ENCODE peak calls at places on chromosomes 6 and 20, in eight cellular contexts. H is fibroblast of the aortic adventitia, Q is fibroblast of mammary gland, F is OCI-LY7, I is nephron progenitor cell, S is MCF 10A, M is adrenal gland, D is GM12865. A is an unnamed sample.

GRCh38 chr20:21397341-21398108 is at the start of gene NKX2-4:
- DNase-seq in Q (no peak), S (no peak), F (no peak), I (peak; percentile 17), M (no peak), D (no peak), H (no peak), A (no peak)

GRCh38 chr20:25685276-25686080 is 11.2 kb downstream of the ZNF337 start:
- DNase-seq in D (peak; percentile 48), S (no peak), M (no peak), H (no peak), Q (no peak), F (peak; percentile 46), I (no peak), A (no peak)

GRCh38 chr6:82840571-82840970 is 225.1 kb downstream of the UBE3D start:
- DNase-seq in S (no peak), I (no peak), M (no peak), H (no peak), D (no peak), Q (no peak), F (no peak), A (no peak)

GRCh38 chr6:40845588-40845987 is 193.4 kb downstream of the UNC5CL start:
- DNase-seq in Q (peak; percentile 44), S (peak; percentile 59), D (peak; percentile 50), M (peak; percentile 46), I (peak; percentile 63), H (peak; percentile 42), F (peak; percentile 36), A (peak; percentile 17)

GRCh38 chr6:43972179-43972914 is 154.9 kb downstream of the MRPL14 start:
- DNase-seq in S (peak; percentile 81), H (peak; percentile 80), Q (peak; percentile 36), I (no peak), F (no peak), M (peak; percentile 36), D (no peak), A (no peak)

GRCh38 chr6:41174610-41175009 is 11.7 kb upstream of the TREM2 start:
- DNase-seq in M (no peak), F (peak; percentile 44), Q (no peak), I (no peak), S (no peak), H (no peak), D (no peak), A (no peak)

GRCh38 chr20:288956-289692 is 1.4 kb downstream of the C20orf96 start:
- DNase-seq in M (no peak), I (no peak), D (no peak), F (no peak), H (no peak), S (no peak), Q (no peak), A (no peak)

GRCh38 chr20:53901064-53901463 is 169.3 kb downstream of the BCAS1 start:
- DNase-seq in Q (peak; percentile 88), S (no peak), D (no peak), I (no peak), M (no peak), H (peak; percentile 81), F (no peak), A (no peak)

GRCh38 chr6:15914553-15914952 is 214.3 kb upstream of the MYLIP start:
- DNase-seq in I (no peak), Q (no peak), D (peak; percentile 36), S (no peak), F (no peak), M (no peak), H (no peak), A (no peak)

GRCh38 chr20:36092424-36093024 is 62.0 kb upstream of the EPB41L1 start:
- DNase-seq in D (no peak), M (peak; percentile 34), S (peak; percentile 21), F (no peak), H (no peak), Q (no peak), I (peak; percentile 72), A (peak; percentile 69)

GRCh38 chr6:35522660-35523658 is 10.3 kb upstream of the TULP1 start:
- DNase-seq in Q (peak; percentile 56), M (peak; percentile 68), S (peak; percentile 75), H (peak; percentile 61), I (peak; percentile 90), F (peak; percentile 72), D (peak; percentile 73), A (peak; percentile 89)

GRCh38 chr6:10610289-10610688 is 84.1 kb downstream of the C6orf52 start:
- DNase-seq in Q (peak; percentile 2), I (no peak), S (peak; percentile 9), M (no peak), H (peak; percentile 67), D (no peak), F (no peak), A (no peak)

GRCh38 chr20:36298061-36298460 is 8.1 kb upstream of the DLGAP4 start:
- DNase-seq in D (no peak), I (no peak), S (no peak), Q (no peak), M (no peak), F (no peak), H (no peak), A (peak; percentile 1)

GRCh38 chr6:80142586-80142985 is 36.1 kb downstream of the BCKDHB start:
- DNase-seq in I (no peak), D (no peak), H (peak; percentile 70), M (no peak), S (no peak), F (no peak), Q (peak; percentile 16), A (no peak)

GRCh38 chr6:33314515-33314942 is 651 bp upstream of the TAPBP start:
- DNase-seq in D (peak; percentile 85), Q (peak; percentile 88), F (peak; percentile 66), S (peak; percentile 83), H (peak; percentile 74), I (peak; percentile 40), M (peak; percentile 83), A (peak; percentile 73)

GRCh38 chr6:20610636-20611200 is 76.5 kb downstream of the CDKAL1 start:
- DNase-seq in F (no peak), S (no peak), I (no peak), Q (peak; percentile 22), D (no peak), M (no peak), H (peak; percentile 56), A (no peak)

GRCh38 chr6:111813247-111814162 is 59.7 kb downstream of the FYN start:
- DNase-seq in F (no peak), M (no peak), Q (peak; percentile 63), D (no peak), H (peak; percentile 68), I (no peak), S (no peak), A (no peak)

GRCh38 chr6:162442675-162443074 is 284.9 kb downstream of the PRKN start:
- DNase-seq in F (peak; percentile 27), Q (peak; percentile 2), H (no peak), S (peak; percentile 17), I (peak; percentile 34), M (peak; percentile 10), D (peak; percentile 18), A (no peak)

GRCh38 chr6:8481727-8482126 is 46.4 kb upstream of the SLC35B3 start:
- DNase-seq in Q (peak; percentile 18), F (no peak), D (peak; percentile 18), M (no peak), I (no peak), S (no peak), H (peak; percentile 2), A (peak; percentile 21)
- TF ChIP-seq CTCF in Q (peak; percentile 43), F (no peak), D (peak; percentile 23), M (no peak), I (peak; percentile 20), S (no peak), H (peak; percentile 17), A (no peak)

GRCh38 chr6:75349262-75349984 is 64.8 kb upstream of the TMEM30A start:
- DNase-seq in M (no peak), D (peak; percentile 34), I (peak; percentile 66), F (no peak), S (peak; percentile 8), H (peak; percentile 56), Q (peak; percentile 21), A (peak; percentile 45)
- TF ChIP-seq CTCF in M (no peak), D (peak; percentile 1), I (no peak), F (no peak), S (no peak), H (no peak), Q (peak; percentile 23), A (no peak)

DNA sequence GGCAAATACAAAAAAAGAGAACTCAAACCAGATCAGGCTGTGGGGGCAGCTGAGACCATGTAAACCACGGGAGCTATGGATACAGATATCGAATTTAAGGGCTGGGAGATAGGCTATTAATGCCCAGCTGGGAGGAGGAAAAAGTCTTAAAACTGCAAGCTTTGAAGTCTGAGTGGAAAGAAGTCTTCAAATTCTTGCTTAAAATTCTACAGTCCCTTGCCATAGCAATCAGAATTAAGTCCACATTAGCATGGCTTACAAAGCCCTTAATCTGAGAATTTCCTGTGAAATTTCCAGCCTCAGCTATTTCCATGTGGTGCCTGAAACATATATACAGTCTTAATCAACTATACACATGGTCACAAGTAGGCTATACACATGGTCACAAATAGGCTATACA is 465.0 kb upstream of the HSF2 start:
- DNase-seq in I (no peak), S (no peak), Q (no peak), D (no peak), H (no peak), M (no peak), F (no peak), A (no peak)
- TF ChIP-seq CTCF in I (no peak), S (no peak), Q (no peak), D (no peak), H (no peak), M (no peak), F (no peak), A (no peak)

GRCh38 chr6:100276311-100277057 is 188.2 kb downstream of the SIM1 start:
- DNase-seq in H (no peak), F (no peak), I (peak; percentile 12), Q (no peak), D (no peak), M (no peak), S (no peak), A (no peak)

GRCh38 chr6:100283288-100283687 is 181.4 kb downstream of the SIM1 start:
- DNase-seq in D (no peak), M (no peak), F (no peak), I (no peak), S (peak; percentile 58), H (peak; percentile 69), Q (peak; percentile 59), A (no peak)

DNA sequence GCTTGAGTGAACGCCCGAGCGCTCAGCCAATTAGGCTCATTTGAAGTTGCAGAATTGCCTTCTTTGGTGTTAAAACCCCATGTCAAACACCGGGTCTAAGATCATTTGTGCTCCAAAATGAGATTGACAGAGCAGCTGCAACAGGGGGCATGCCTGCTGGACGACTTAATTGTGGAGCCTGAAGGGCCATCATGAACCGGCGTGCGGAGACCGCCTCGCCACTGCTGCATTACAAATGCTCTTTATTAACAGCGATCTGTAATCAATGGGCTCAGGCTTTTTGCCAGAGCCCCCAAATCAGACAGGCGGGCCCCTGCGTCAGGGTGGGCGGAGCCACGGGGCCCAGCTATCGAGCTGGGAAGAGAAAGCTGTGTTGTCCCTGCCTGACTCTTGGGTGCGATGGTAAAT is 183.2 kb downstream of the SIM1 start:
- DNase-seq in M (no peak), F (no peak), Q (no peak), S (no peak), I (peak; percentile 61), D (no peak), H (no peak), A (no peak)
- TF ChIP-seq CTCF in M (no peak), F (no peak), Q (no peak), S (no peak), I (no peak), D (no peak), H (no peak), A (no peak)

GRCh38 chr6:39550191-39550590 is 175.0 kb downstream of the KIF6 start:
- DNase-seq in H (no peak), D (no peak), I (no peak), S (no peak), Q (no peak), M (no peak), F (no peak), A (no peak)
- TF ChIP-seq CTCF in H (no peak), D (no peak), I (no peak), S (no peak), Q (no peak), M (no peak), F (no peak), A (no peak)